ENCODE peak calls at places on chromosomes 16 and 17, in four cellular contexts. F is HFFc6, Y is endothelial cell, W is GM12865. L is an unnamed sample.

GRCh38 chr16:12319464-12320030 is 343.0 kb downstream of the SNX29 start:
- DNase-seq in Y (no peak), F (no peak), W (no peak), L (no peak)

GRCh38 chr16:52549011-52549692 is 2.2 kb upstream of the TOX3 start:
- DNase-seq in F (no peak), W (no peak), Y (peak), L (peak)

GRCh38 chr17:37106049-37106448 is 157.3 kb downstream of the AATF start:
- DNase-seq in W (no peak), Y (no peak), F (no peak), L (no peak)

GRCh38 chr17:28053044-28053670 is 10.7 kb downstream of the NLK start:
- DNase-seq in F (peak), W (no peak), Y (no peak), L (no peak)

GRCh38 chr17:14014647-14015046 is 54.7 kb upstream of the COX10 start:
- DNase-seq in Y (no peak), F (no peak), W (no peak), L (peak)

GRCh38 chr17:320809-321385 is 31.7 kb downstream of the RPH3AL start:
- DNase-seq in Y (no peak), F (no peak), W (no peak), L (no peak)

GRCh38 chr17:58617563-58617962 is 74.3 kb downstream of the TEX14 start:
- DNase-seq in W (peak), F (no peak), Y (no peak), L (no peak)

GRCh38 chr17:10623786-10624338 is 33.2 kb downstream of the MYH3 start:
- DNase-seq in W (no peak), Y (no peak), F (no peak), L (no peak)

GRCh38 chr17:50322271-50322670 is 23.7 kb upstream of the XYLT2 start:
- DNase-seq in W (no peak), F (no peak), Y (no peak), L (peak)

GRCh38 chr17:72931635-72932034 is 160.9 kb downstream of the SLC39A11 start:
- DNase-seq in F (no peak), W (peak), Y (no peak), L (no peak)

GRCh38 chr16:27127293-27127692 is 60.6 kb downstream of the C16orf82 start:
- DNase-seq in Y (no peak), F (peak), W (no peak), L (peak)

GRCh38 chr17:15263680-15264079 is 1.4 kb downstream of the PMP22 start:
- DNase-seq in Y (no peak), W (no peak), F (no peak), L (no peak)

GRCh38 chr16:2749476-2749875 is 3.0 kb upstream of the SRRM2 start:
- DNase-seq in Y (no peak), W (no peak), F (no peak), L (no peak)

GRCh38 chr17:65121916-65122821 is 15.0 kb upstream of the RGS9 start:
- DNase-seq in F (no peak), Y (no peak), W (peak), L (no peak)

GRCh38 chr17:65745241-65745640 is 183.8 kb upstream of the AXIN2 start:
- DNase-seq in W (no peak), Y (no peak), F (no peak), L (no peak)

GRCh38 chr17:40110457-40110856 is 10.1 kb upstream of the NR1D1 start:
- DNase-seq in Y (no peak), F (no peak), W (no peak), L (no peak)

GRCh38 chr17:77785526-77785925 is 173.0 kb upstream of the TNRC6C start:
- DNase-seq in Y (no peak), W (no peak), F (no peak), L (no peak)

GRCh38 chr17:38571833-38572274 is 33.9 kb downstream of the SRCIN1 start:
- DNase-seq in Y (no peak), F (no peak), W (no peak), L (no peak)

GRCh38 chr17:57511475-57512123 is 233.5 kb downstream of the CCDC182 start:
- DNase-seq in F (no peak), W (no peak), Y (no peak), L (no peak)

GRCh38 chr17:78780852-78781338 is 1.2 kb downstream of the CYTH1 start:
- DNase-seq in W (peak), F (no peak), Y (no peak), L (no peak)

GRCh38 chr17:18166894-18167293 is 16.7 kb upstream of the ALKBH5 start:
- DNase-seq in W (no peak), F (no peak), Y (no peak), L (no peak)
- TF ChIP-seq CTCF in W (no peak), F (peak), Y (no peak), L (no peak)

GRCh38 chr17:81228834-81229665 is 6.3 kb upstream of the CEP131 start:
- DNase-seq in Y (no peak), W (no peak), F (no peak), L (no peak)

GRCh38 chr17:81231121-81231645 is 7.7 kb downstream of the TEPSIN start:
- DNase-seq in W (no peak), Y (no peak), F (no peak), L (no peak)

GRCh38 chr17:81231766-81232581 is 6.9 kb downstream of the TEPSIN start:
- DNase-seq in F (no peak), Y (no peak), W (no peak), L (no peak)

GRCh38 chr17:81229666-81229920 is 6.8 kb upstream of the CEP131 start:
- DNase-seq in Y (no peak), F (no peak), W (no peak), L (no peak)

GRCh38 chr17:81230043-81230820 is 7.5 kb upstream of the CEP131 start:
- DNase-seq in Y (no peak), F (no peak), W (peak), L (no peak)
- TF ChIP-seq CTCF in Y (peak), F (peak), W (peak), L (peak)

GRCh38 chr16:10988879-10989278 is 44.5 kb downstream of the CLEC16A start:
- DNase-seq in W (no peak), F (no peak), Y (no peak), L (no peak)

GRCh38 chr16:10989494-10989893 is 45.1 kb downstream of the CLEC16A start:
- DNase-seq in Y (no peak), W (no peak), F (no peak), L (no peak)

GRCh38 chr16:10987361-10988163 is 43.2 kb downstream of the CLEC16A start:
- DNase-seq in Y (no peak), W (peak), F (no peak), L (no peak)

GRCh38 chr16:10990378-10990777 is 46.0 kb downstream of the CLEC16A start:
- DNase-seq in Y (no peak), W (no peak), F (no peak), L (no peak)

DNA sequence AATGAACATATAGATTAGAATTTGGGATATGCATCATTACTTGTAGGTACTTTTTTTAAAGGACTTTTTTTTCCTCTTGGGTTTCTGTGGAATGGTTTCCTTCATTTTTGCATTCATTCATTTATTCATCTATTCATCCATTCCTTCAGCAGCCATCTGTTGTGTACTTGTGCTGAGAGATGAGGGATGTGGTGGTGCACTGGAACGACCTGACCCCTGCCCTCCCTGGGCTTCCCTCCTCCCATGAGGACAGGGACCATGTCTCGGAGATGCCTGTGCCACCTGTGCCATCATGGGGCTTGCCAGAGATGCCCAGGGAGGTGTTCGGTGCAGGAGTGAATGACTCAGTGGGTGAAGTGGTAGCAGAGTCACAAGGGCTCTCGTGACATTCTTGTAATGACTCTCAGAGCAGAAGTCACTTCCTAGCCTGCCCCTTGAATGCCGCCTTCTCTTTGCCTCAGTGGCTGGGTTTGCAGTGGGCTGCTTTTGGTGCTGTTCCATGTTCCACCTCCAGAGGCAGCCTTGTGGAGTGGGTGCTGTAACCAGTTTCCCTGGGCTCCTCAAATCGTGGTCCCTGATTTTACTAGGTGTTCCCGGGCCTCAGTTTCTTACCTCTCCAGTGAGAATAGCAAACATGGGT is 43.9 kb downstream of the CLEC16A start:
- DNase-seq in F (no peak), W (peak), Y (peak), L (no peak)
- TF ChIP-seq CTCF in F (peak), W (peak), Y (peak), L (peak)

DNA sequence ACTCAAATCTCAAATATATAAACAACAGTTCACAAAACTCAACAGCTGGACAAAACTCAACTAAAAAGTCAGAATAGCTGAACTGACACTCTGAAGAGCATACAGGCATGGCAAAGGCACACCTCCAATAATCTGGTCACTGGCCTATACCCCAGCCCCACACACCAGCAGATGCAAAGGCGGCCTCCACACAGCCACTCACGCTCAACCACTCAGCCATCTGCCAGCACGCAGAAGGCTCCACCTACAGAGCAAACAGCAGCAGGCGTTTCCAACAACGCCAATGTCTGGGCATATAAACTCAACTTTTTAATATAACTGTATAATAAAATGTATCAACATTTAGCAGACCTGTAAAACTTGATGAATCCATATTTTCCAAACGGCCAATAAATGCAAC is 17.2 kb downstream of the USP7 start:
- DNase-seq in F (no peak), Y (no peak), W (peak), L (no peak)
- TF ChIP-seq CTCF in F (no peak), Y (no peak), W (no peak), L (no peak)